ENCODE peak calls at places on chromosomes 2 and 18, in seven cellular contexts. Y, W, J, A, H, B and R are unnamed samples.
A peak's percentile ranks its signal among the peaks of the same experiment; 100 is the strongest.

GRCh38 chr2:25494626-25495025 is 152.9 kb upstream of the DNMT3A start:
- DNase-seq in H (no peak), J (no peak), W (no peak), Y (no peak), A (no peak), B (peak; percentile 66), R (no peak)

GRCh38 chr2:160379399-160379798 is 114.2 kb downstream of the RBMS1 start:
- DNase-seq in H (no peak), A (no peak), J (peak; percentile 40), W (peak; percentile 83), B (peak; percentile 96), Y (no peak), R (no peak)

GRCh38 chr2:19556648-19557047 is 198.2 kb upstream of the OSR1 start:
- DNase-seq in B (no peak), A (no peak), H (no peak), Y (no peak), W (no peak), J (no peak), R (no peak)

GRCh38 chr18:50987261-50987660 is 19.4 kb downstream of the ELAC1 start:
- DNase-seq in B (no peak), A (no peak), Y (no peak), J (no peak), H (no peak), W (no peak), R (no peak)

GRCh38 chr2:26752636-26753035 is 11.4 kb upstream of the SLC35F6 start:
- DNase-seq in B (no peak), W (no peak), A (no peak), H (no peak), J (no peak), Y (no peak), R (no peak)

GRCh38 chr18:22705328-22705727 is 227.8 kb upstream of the RBBP8 start:
- DNase-seq in J (peak; percentile 74), B (peak; percentile 91), Y (no peak), H (no peak), W (no peak), A (no peak), R (no peak)

GRCh38 chr2:60603533-60604190 is 50.2 kb upstream of the BCL11A start:
- DNase-seq in A (no peak), J (no peak), H (no peak), Y (no peak), B (no peak), W (no peak), R (no peak)

GRCh38 chr2:230411484-230412368 is 4.3 kb upstream of the SP100 start:
- DNase-seq in W (no peak), J (peak; percentile 58), A (no peak), H (peak; percentile 77), Y (peak; percentile 76), B (peak; percentile 64), R (peak; percentile 61)

GRCh38 chr2:134008837-134009236 is 245.0 kb upstream of the MGAT5 start:
- DNase-seq in H (no peak), B (peak; percentile 17), J (no peak), Y (no peak), W (no peak), A (no peak), R (no peak)

GRCh38 chr18:21672868-21673267 is 31.7 kb downstream of the ABHD3 start:
- DNase-seq in H (no peak), A (no peak), B (peak; percentile 76), W (no peak), Y (no peak), J (peak; percentile 90), R (no peak)

GRCh38 chr2:10880586-10881321 is 31.0 kb upstream of the KCNF1 start:
- DNase-seq in B (no peak), Y (peak; percentile 57), W (no peak), J (no peak), H (no peak), A (no peak), R (no peak)

GRCh38 chr2:121804340-121804739 is 48.9 kb downstream of the TSN start:
- DNase-seq in A (no peak), Y (no peak), B (peak; percentile 32), W (no peak), J (no peak), H (peak; percentile 68), R (no peak)

GRCh38 chr2:9802576-9802993 is 40.7 kb upstream of the TAF1B start:
- DNase-seq in W (no peak), Y (no peak), B (no peak), H (no peak), A (no peak), J (no peak), R (no peak)

GRCh38 chr18:77081387-77081773 is 51.2 kb downstream of the MBP start:
- DNase-seq in W (peak; percentile 67), Y (no peak), A (no peak), J (no peak), B (peak; percentile 86), H (no peak), R (no peak)

GRCh38 chr2:177673602-177674595 is 281.3 kb downstream of the AGPS start:
- DNase-seq in Y (no peak), W (no peak), J (no peak), H (no peak), A (no peak), B (no peak), R (no peak)

GRCh38 chr2:5077479-5078089 is 614.6 kb upstream of the SOX11 start:
- DNase-seq in Y (no peak), J (no peak), H (no peak), B (no peak), W (no peak), A (no peak), R (no peak)

GRCh38 chr2:191299009-191299408 is 53.8 kb downstream of the MYO1B start:
- DNase-seq in W (no peak), A (no peak), B (peak; percentile 34), Y (no peak), H (no peak), J (no peak), R (no peak)
- TF ChIP-seq CTCF in W (peak; percentile 45), A (no peak), B (peak; percentile 56), Y (peak; percentile 17), H (no peak), J (no peak), R (no peak)

GRCh38 chr2:96868555-96869280 is 1.2 kb downstream of the SEMA4C start:
- DNase-seq in W (peak; percentile 83), H (peak; percentile 90), A (peak; percentile 43), B (peak; percentile 91), Y (peak; percentile 89), J (peak; percentile 67), R (peak; percentile 40)

GRCh38 chr2:96869824-96870630 is at the start of gene SEMA4C:
- DNase-seq in H (no peak), W (no peak), B (no peak), A (peak; percentile 43), Y (peak; percentile 70), J (no peak), R (peak; percentile 56)

GRCh38 chr2:96870631-96871255 is 863 bp upstream of the SEMA4C start:
- DNase-seq in J (no peak), Y (peak; percentile 75), H (peak; percentile 48), W (no peak), A (peak; percentile 53), B (no peak), R (no peak)

GRCh38 chr2:96867756-96868554 is 1.9 kb downstream of the SEMA4C start:
- DNase-seq in W (no peak), H (no peak), B (no peak), A (no peak), J (peak; percentile 23), Y (no peak), R (no peak)

DNA sequence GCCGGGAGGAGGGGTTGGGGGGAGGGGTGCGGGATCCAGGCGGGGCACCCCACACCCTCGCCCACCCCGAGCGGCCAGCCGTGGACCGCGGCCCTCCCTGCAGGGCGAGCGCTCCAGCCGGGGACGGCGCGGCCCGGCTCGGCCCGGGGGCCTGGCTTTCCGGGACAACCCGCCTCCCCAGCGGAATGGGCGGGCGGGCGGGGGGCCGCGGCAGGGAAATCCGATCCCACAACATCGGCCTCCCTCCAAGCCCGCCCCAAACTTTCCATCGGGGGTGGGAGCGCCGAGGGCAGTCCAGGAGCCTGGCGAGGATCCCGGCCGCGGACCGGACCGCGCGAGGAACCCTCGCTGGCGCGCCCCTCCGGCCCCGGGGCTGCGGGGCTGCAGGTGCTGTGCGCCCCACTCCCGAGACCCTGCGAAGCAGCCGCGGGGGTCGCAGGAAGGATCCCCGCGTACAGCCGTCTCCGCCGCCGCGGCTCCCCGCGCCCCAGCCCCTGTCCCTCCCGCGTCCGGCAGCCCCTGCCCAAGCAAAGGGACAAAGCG is 528 bp downstream of the SEMA4C start:
- DNase-seq in Y (peak; percentile 78), B (peak; percentile 74), H (no peak), A (no peak), W (no peak), J (peak; percentile 44), R (no peak)
- TF ChIP-seq CTCF in Y (peak; percentile 19), B (no peak), H (no peak), A (no peak), W (no peak), J (no peak), R (no peak)

DNA sequence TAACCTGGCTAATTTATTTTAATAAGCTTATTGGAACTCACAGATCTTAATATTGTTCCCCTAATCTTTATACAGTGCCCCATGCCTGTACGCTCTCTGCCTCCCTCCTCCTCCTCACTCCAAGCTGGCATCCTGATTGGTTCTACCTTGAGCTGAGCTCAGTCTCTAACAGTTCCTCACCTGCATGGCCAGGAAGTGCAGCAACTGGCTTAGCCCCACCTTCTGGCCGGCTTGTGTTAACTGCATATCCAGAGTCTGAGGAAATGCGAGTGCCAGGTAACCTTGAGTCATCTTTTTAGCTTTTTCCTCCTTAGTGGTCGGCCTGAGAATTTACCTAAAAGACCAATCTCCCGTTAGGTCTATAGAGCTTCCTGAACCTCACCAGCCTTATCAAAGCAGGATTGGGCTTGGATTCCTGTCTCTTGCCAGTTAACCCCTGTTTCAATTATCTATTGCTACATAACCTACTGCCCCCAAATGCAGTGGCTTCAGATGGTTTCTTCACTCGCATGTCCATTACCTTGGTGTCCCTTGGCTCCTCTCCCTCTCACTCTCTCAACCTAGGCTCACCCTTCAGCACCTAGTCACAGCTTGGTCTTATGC is 89.5 kb upstream of the STK39 start:
- DNase-seq in W (no peak), H (peak; percentile 48), J (peak; percentile 83), A (peak; percentile 38), B (no peak), Y (peak; percentile 66), R (no peak)
- TF ChIP-seq CTCF in W (peak; percentile 7), H (peak; percentile 36), J (peak; percentile 82), A (peak; percentile 50), B (no peak), Y (peak; percentile 45), R (no peak)

GRCh38 chr18:5543854-5544389 is at the start of gene EPB41L3:
- DNase-seq in B (peak; percentile 20), J (no peak), Y (peak; percentile 69), W (no peak), H (no peak), A (no peak), R (no peak)

GRCh38 chr18:5543036-5543671 is 643 bp downstream of the EPB41L3 start:
- DNase-seq in B (no peak), W (no peak), H (no peak), Y (no peak), J (no peak), A (no peak), R (no peak)

GRCh38 chr18:5542393-5543035 is 1.3 kb downstream of the EPB41L3 start:
- DNase-seq in Y (peak; percentile 61), A (no peak), H (no peak), W (no peak), J (no peak), B (peak; percentile 26), R (no peak)

DNA sequence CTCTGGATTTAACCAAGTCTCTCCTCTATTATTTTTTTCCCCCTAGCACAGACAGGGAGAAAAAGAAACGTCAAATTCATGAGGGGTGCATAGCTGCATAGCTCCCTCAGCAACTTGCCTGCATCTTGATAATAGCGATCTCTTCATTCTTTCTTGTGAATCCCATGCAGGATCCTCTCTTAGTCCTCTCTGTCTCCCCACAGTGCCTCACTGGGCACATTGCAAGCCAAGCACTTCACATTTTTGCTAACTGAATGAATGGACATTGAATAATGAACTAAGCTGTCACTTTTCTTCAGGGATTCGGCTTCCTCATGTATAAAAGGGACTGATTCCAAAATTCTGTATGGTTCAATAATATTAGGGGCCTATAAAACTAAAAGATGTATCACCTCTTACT is 2.9 kb upstream of the EPB41L3 start:
- DNase-seq in H (peak; percentile 8), J (no peak), Y (no peak), B (peak; percentile 62), W (peak; percentile 23), A (no peak), R (no peak)
- TF ChIP-seq CTCF in H (no peak), J (no peak), Y (peak; percentile 50), B (peak; percentile 61), W (peak; percentile 75), A (peak; percentile 18), R (no peak)